ENCODE peak calls at places on chromosome 1, in nine cellular contexts. One of them, this sample, is unnamed.

GRCh38 chr1:116066868-116067563 is 44.2 kb upstream of the MAB21L3 start:
- DNase-seq in tibial nerve: no peak
- DNase-seq in cardiac muscle cell: peak; percentile 81
- DNase-seq in heart right ventricle: no peak
- DNase-seq in suprapubic skin: no peak
- DNase-seq in Peyer's patch: no peak
- DNase-seq in sigmoid colon: no peak
- DNase-seq in lower lobe of right lung: no peak
- DNase-seq in GM12878: no peak
- DNase-seq in this sample: no peak

GRCh38 chr1:231618588-231619256 is 7.9 kb upstream of the DISC1 start:
- DNase-seq in tibial nerve: no peak
- DNase-seq in cardiac muscle cell: no peak
- DNase-seq in heart right ventricle: no peak
- DNase-seq in suprapubic skin: no peak
- DNase-seq in Peyer's patch: no peak
- DNase-seq in sigmoid colon: no peak
- DNase-seq in lower lobe of right lung: no peak
- DNase-seq in GM12878: no peak
- DNase-seq in this sample: no peak

GRCh38 chr1:6508876-6509602 is 17.6 kb upstream of the PLEKHG5 start:
- DNase-seq in tibial nerve: no peak
- DNase-seq in cardiac muscle cell: no peak
- DNase-seq in heart right ventricle: no peak
- DNase-seq in suprapubic skin: no peak
- DNase-seq in Peyer's patch: no peak
- DNase-seq in sigmoid colon: no peak
- DNase-seq in lower lobe of right lung: no peak
- DNase-seq in GM12878: no peak
- DNase-seq in this sample: no peak

GRCh38 chr1:88801575-88802208 is 89.7 kb downstream of the GTF2B start:
- DNase-seq in tibial nerve: no peak
- DNase-seq in cardiac muscle cell: peak; percentile 7
- DNase-seq in heart right ventricle: no peak
- DNase-seq in suprapubic skin: no peak
- DNase-seq in Peyer's patch: no peak
- DNase-seq in sigmoid colon: no peak
- DNase-seq in lower lobe of right lung: no peak
- DNase-seq in GM12878: peak; percentile 12
- DNase-seq in this sample: no peak

GRCh38 chr1:205480349-205481278 is 23.9 kb upstream of the CDK18 start:
- DNase-seq in tibial nerve: no peak
- DNase-seq in cardiac muscle cell: no peak
- DNase-seq in heart right ventricle: no peak
- DNase-seq in suprapubic skin: no peak
- DNase-seq in Peyer's patch: no peak
- DNase-seq in sigmoid colon: no peak
- DNase-seq in lower lobe of right lung: no peak
- DNase-seq in GM12878: peak; percentile 73
- DNase-seq in this sample: no peak

GRCh38 chr1:1616045-1616821 is 933 bp downstream of the MIB2 start:
- DNase-seq in tibial nerve: no peak
- DNase-seq in cardiac muscle cell: peak; percentile 50
- DNase-seq in heart right ventricle: no peak
- DNase-seq in suprapubic skin: no peak
- DNase-seq in Peyer's patch: peak; percentile 69
- DNase-seq in sigmoid colon: no peak
- DNase-seq in lower lobe of right lung: no peak
- DNase-seq in GM12878: no peak
- DNase-seq in this sample: no peak

GRCh38 chr1:244361764-244362473 is 89.8 kb downstream of the ADSS2 start:
- DNase-seq in tibial nerve: no peak
- DNase-seq in cardiac muscle cell: peak; percentile 60
- DNase-seq in heart right ventricle: no peak
- DNase-seq in suprapubic skin: no peak
- DNase-seq in Peyer's patch: no peak
- DNase-seq in sigmoid colon: no peak
- DNase-seq in lower lobe of right lung: no peak
- DNase-seq in GM12878: no peak
- DNase-seq in this sample: no peak

GRCh38 chr1:194485432-194485831 is 1299.0 kb upstream of the B3GALT2 start:
- DNase-seq in tibial nerve: no peak
- DNase-seq in cardiac muscle cell: no peak
- DNase-seq in heart right ventricle: no peak
- DNase-seq in suprapubic skin: no peak
- DNase-seq in Peyer's patch: no peak
- DNase-seq in sigmoid colon: no peak
- DNase-seq in lower lobe of right lung: no peak
- DNase-seq in GM12878: no peak
- DNase-seq in this sample: no peak

GRCh38 chr1:30302808-30303310 is 420.5 kb downstream of the MATN1 start:
- DNase-seq in tibial nerve: no peak
- DNase-seq in cardiac muscle cell: no peak
- DNase-seq in heart right ventricle: no peak
- DNase-seq in suprapubic skin: peak; percentile 35
- DNase-seq in Peyer's patch: no peak
- DNase-seq in sigmoid colon: no peak
- DNase-seq in lower lobe of right lung: no peak
- DNase-seq in GM12878: no peak
- DNase-seq in this sample: no peak

GRCh38 chr1:44368471-44369151 is 13.6 kb upstream of the ERI3 start:
- DNase-seq in tibial nerve: no peak
- DNase-seq in cardiac muscle cell: peak; percentile 18
- DNase-seq in heart right ventricle: no peak
- DNase-seq in suprapubic skin: no peak
- DNase-seq in Peyer's patch: no peak
- DNase-seq in sigmoid colon: no peak
- DNase-seq in lower lobe of right lung: no peak
- DNase-seq in GM12878: no peak
- DNase-seq in this sample: no peak

GRCh38 chr1:242203290-242203689 is 204.4 kb upstream of the MAP1LC3C start:
- DNase-seq in tibial nerve: no peak
- DNase-seq in cardiac muscle cell: no peak
- DNase-seq in heart right ventricle: no peak
- DNase-seq in suprapubic skin: no peak
- DNase-seq in Peyer's patch: no peak
- DNase-seq in sigmoid colon: no peak
- DNase-seq in lower lobe of right lung: no peak
- DNase-seq in GM12878: no peak
- DNase-seq in this sample: no peak

GRCh38 chr1:161738627-161739287 is 10.8 kb upstream of the DUSP12 start:
- DNase-seq in tibial nerve: no peak
- DNase-seq in cardiac muscle cell: peak; percentile 85
- DNase-seq in heart right ventricle: peak; percentile 22
- DNase-seq in suprapubic skin: no peak
- DNase-seq in Peyer's patch: peak; percentile 94
- DNase-seq in sigmoid colon: peak; percentile 69
- DNase-seq in lower lobe of right lung: peak; percentile 80
- DNase-seq in GM12878: peak; percentile 93
- DNase-seq in this sample: peak; percentile 77

GRCh38 chr1:4172659-4173599 is 272.9 kb upstream of the C1orf174 start:
- DNase-seq in tibial nerve: no peak
- DNase-seq in cardiac muscle cell: no peak
- DNase-seq in heart right ventricle: no peak
- DNase-seq in suprapubic skin: peak; percentile 53
- DNase-seq in Peyer's patch: peak; percentile 14
- DNase-seq in sigmoid colon: peak; percentile 36
- DNase-seq in lower lobe of right lung: no peak
- DNase-seq in GM12878: no peak
- DNase-seq in this sample: no peak
- TF ChIP-seq CTCF in tibial nerve: no peak
- TF ChIP-seq CTCF in cardiac muscle cell: no peak
- TF ChIP-seq CTCF in heart right ventricle: no peak
- TF ChIP-seq CTCF in suprapubic skin: no peak
- TF ChIP-seq CTCF in Peyer's patch: no peak
- TF ChIP-seq CTCF in sigmoid colon: no peak
- TF ChIP-seq CTCF in lower lobe of right lung: no peak
- TF ChIP-seq CTCF in GM12878: no peak
- TF ChIP-seq CTCF in this sample: no peak

GRCh38 chr1:112696578-112697320 is 10.2 kb downstream of the RHOC start:
- DNase-seq in tibial nerve: no peak
- DNase-seq in cardiac muscle cell: no peak
- DNase-seq in heart right ventricle: no peak
- DNase-seq in suprapubic skin: no peak
- DNase-seq in Peyer's patch: peak; percentile 34
- DNase-seq in sigmoid colon: no peak
- DNase-seq in lower lobe of right lung: no peak
- DNase-seq in GM12878: no peak
- DNase-seq in this sample: no peak

GRCh38 chr1:112692681-112693080 is 14.2 kb downstream of the RHOC start:
- DNase-seq in tibial nerve: no peak
- DNase-seq in cardiac muscle cell: no peak
- DNase-seq in heart right ventricle: no peak
- DNase-seq in suprapubic skin: peak; percentile 76
- DNase-seq in Peyer's patch: peak; percentile 33
- DNase-seq in sigmoid colon: no peak
- DNase-seq in lower lobe of right lung: no peak
- DNase-seq in GM12878: no peak
- DNase-seq in this sample: peak; percentile 33

GRCh38 chr1:112693821-112694220 is 13.1 kb downstream of the RHOC start:
- DNase-seq in tibial nerve: no peak
- DNase-seq in cardiac muscle cell: no peak
- DNase-seq in heart right ventricle: no peak
- DNase-seq in suprapubic skin: no peak
- DNase-seq in Peyer's patch: peak; percentile 18
- DNase-seq in sigmoid colon: no peak
- DNase-seq in lower lobe of right lung: no peak
- DNase-seq in GM12878: no peak
- DNase-seq in this sample: peak; percentile 46

GRCh38 chr1:112695276-112695675 is 11.7 kb downstream of the RHOC start:
- DNase-seq in tibial nerve: no peak
- DNase-seq in cardiac muscle cell: no peak
- DNase-seq in heart right ventricle: no peak
- DNase-seq in suprapubic skin: no peak
- DNase-seq in Peyer's patch: peak; percentile 40
- DNase-seq in sigmoid colon: no peak
- DNase-seq in lower lobe of right lung: no peak
- DNase-seq in GM12878: no peak
- DNase-seq in this sample: no peak

GRCh38 chr1:112694363-112694929 is 12.5 kb downstream of the RHOC start:
- DNase-seq in tibial nerve: no peak
- DNase-seq in cardiac muscle cell: no peak
- DNase-seq in heart right ventricle: no peak
- DNase-seq in suprapubic skin: no peak
- DNase-seq in Peyer's patch: peak; percentile 43
- DNase-seq in sigmoid colon: no peak
- DNase-seq in lower lobe of right lung: no peak
- DNase-seq in GM12878: no peak
- DNase-seq in this sample: no peak
- H3K36me3 ChIP-seq in tibial nerve: peaks cover 11% of the 10 kb centered on the region
- H3K36me3 ChIP-seq in cardiac muscle cell: peaks cover 43% of the 10 kb centered on the region
- H3K36me3 ChIP-seq in heart right ventricle: peaks cover 99% of the 10 kb centered on the region
- H3K36me3 ChIP-seq in suprapubic skin: peaks cover 89% of the 10 kb centered on the region
- H3K36me3 ChIP-seq in Peyer's patch: no peaks in the 10 kb centered on the region
- H3K36me3 ChIP-seq in sigmoid colon: peaks cover 33% of the 10 kb centered on the region
- H3K36me3 ChIP-seq in lower lobe of right lung: peaks cover 100% of the 10 kb centered on the region
- H3K36me3 ChIP-seq in GM12878: peaks cover 8% of the 10 kb centered on the region
- H3K36me3 ChIP-seq in this sample: peaks cover 74% of the 10 kb centered on the region

GRCh38 chr1:212270564-212270963 is 14.6 kb upstream of the PPP2R5A start:
- DNase-seq in tibial nerve: no peak
- DNase-seq in cardiac muscle cell: no peak
- DNase-seq in heart right ventricle: no peak
- DNase-seq in suprapubic skin: no peak
- DNase-seq in Peyer's patch: no peak
- DNase-seq in sigmoid colon: no peak
- DNase-seq in lower lobe of right lung: no peak
- DNase-seq in GM12878: no peak
- DNase-seq in this sample: no peak
- H3K27ac ChIP-seq in tibial nerve: no peak overlapping the region
- H3K27ac ChIP-seq in cardiac muscle cell: no peak overlapping the region
- H3K27ac ChIP-seq in heart right ventricle: no peak overlapping the region
- H3K27ac ChIP-seq in suprapubic skin: no peak overlapping the region
- H3K27ac ChIP-seq in Peyer's patch: no peak overlapping the region
- H3K27ac ChIP-seq in sigmoid colon: no peak overlapping the region
- H3K27ac ChIP-seq in lower lobe of right lung: no peak overlapping the region
- H3K27ac ChIP-seq in GM12878: no peak overlapping the region
- H3K27ac ChIP-seq in this sample: no peak overlapping the region

DNA sequence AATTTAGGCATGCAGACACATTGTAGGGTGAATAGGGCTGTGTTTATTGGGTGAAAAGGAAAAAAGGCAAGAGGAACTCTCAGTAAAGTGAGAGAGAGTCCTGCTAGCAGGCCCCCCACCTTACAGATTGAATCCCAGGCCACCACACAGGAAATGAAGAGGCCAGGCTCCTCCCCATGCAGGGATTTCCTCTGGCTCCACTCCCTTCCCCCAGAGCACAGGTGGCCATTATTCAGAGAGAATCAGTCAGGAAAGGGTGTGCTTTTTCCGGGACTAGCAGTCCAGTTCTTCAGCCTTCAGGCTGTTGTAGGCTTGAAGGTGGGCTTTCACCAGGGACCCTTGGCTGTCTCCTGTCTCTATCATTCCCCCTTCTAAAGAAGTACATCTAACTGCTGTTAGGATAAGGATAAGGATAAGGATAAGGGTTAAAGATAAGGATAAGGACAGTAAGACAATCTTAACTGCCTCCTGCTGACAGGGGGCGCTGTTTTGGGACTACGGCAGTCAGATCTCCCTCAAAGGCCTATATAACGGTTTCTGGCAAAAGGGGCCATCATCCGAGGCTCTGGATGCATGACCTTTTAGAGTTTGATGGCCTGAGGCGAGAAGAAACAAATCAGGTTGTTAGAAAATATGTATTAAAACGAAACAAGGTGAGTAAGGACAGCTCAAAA is 26.3 kb downstream of the ZNF648 start:
- DNase-seq in tibial nerve: no peak
- DNase-seq in cardiac muscle cell: no peak
- DNase-seq in heart right ventricle: peak; percentile 16
- DNase-seq in suprapubic skin: no peak
- DNase-seq in Peyer's patch: no peak
- DNase-seq in sigmoid colon: no peak
- DNase-seq in lower lobe of right lung: no peak
- DNase-seq in GM12878: no peak
- DNase-seq in this sample: no peak
- TF ChIP-seq CTCF in tibial nerve: no peak
- TF ChIP-seq CTCF in cardiac muscle cell: no peak
- TF ChIP-seq CTCF in heart right ventricle: no peak
- TF ChIP-seq CTCF in suprapubic skin: no peak
- TF ChIP-seq CTCF in Peyer's patch: no peak
- TF ChIP-seq CTCF in sigmoid colon: no peak
- TF ChIP-seq CTCF in lower lobe of right lung: peak; percentile 9
- TF ChIP-seq CTCF in GM12878: peak; percentile 43
- TF ChIP-seq CTCF in this sample: no peak

This sample was measured in ascending aorta.